ENCODE peak calls at places on chromosome 20, in five cellular contexts. One of them, this sample, is unnamed.

GRCh38 chr20:63520594-63520938 is at the start of gene PPDPF:
- DNase-seq in OCI-LY7: peak; percentile 86
- DNase-seq in neuronal stem cell: no peak
- DNase-seq in hepatocyte: peak; percentile 95
- DNase-seq in SK-N-SH: peak; percentile 100
- DNase-seq in this sample: peak; percentile 91

GRCh38 chr20:11905460-11906150 is 12.1 kb upstream of the BTBD3 start:
- DNase-seq in OCI-LY7: no peak
- DNase-seq in neuronal stem cell: no peak
- DNase-seq in hepatocyte: peak; percentile 26
- DNase-seq in SK-N-SH: no peak
- DNase-seq in this sample: peak; percentile 3

GRCh38 chr20:8951136-8951535 is 117.8 kb upstream of the PLCB4 start:
- DNase-seq in OCI-LY7: no peak
- DNase-seq in neuronal stem cell: no peak
- DNase-seq in hepatocyte: no peak
- DNase-seq in SK-N-SH: no peak
- DNase-seq in this sample: no peak

GRCh38 chr20:5831539-5832237 is 81.5 kb downstream of the SHLD1 start:
- DNase-seq in OCI-LY7: no peak
- DNase-seq in neuronal stem cell: no peak
- DNase-seq in hepatocyte: no peak
- DNase-seq in SK-N-SH: no peak
- DNase-seq in this sample: no peak

GRCh38 chr20:52624270-52624669 is 347.9 kb upstream of the TSHZ2 start:
- DNase-seq in OCI-LY7: no peak
- DNase-seq in neuronal stem cell: peak; percentile 41
- DNase-seq in hepatocyte: no peak
- DNase-seq in SK-N-SH: no peak
- DNase-seq in this sample: no peak

GRCh38 chr20:44609511-44610312 is 27.3 kb downstream of the PKIG start:
- DNase-seq in OCI-LY7: peak; percentile 88
- DNase-seq in neuronal stem cell: peak; percentile 80
- DNase-seq in hepatocyte: peak; percentile 95
- DNase-seq in SK-N-SH: peak; percentile 87
- DNase-seq in this sample: peak; percentile 94

GRCh38 chr20:52892023-52892422 is 80.1 kb upstream of the TSHZ2 start:
- DNase-seq in OCI-LY7: no peak
- DNase-seq in neuronal stem cell: no peak
- DNase-seq in hepatocyte: no peak
- DNase-seq in SK-N-SH: no peak
- DNase-seq in this sample: no peak

GRCh38 chr20:41436679-41437078 is 70.1 kb upstream of the EMILIN3 start:
- DNase-seq in OCI-LY7: no peak
- DNase-seq in neuronal stem cell: no peak
- DNase-seq in hepatocyte: no peak
- DNase-seq in SK-N-SH: no peak
- DNase-seq in this sample: peak; percentile 49

GRCh38 chr20:38386852-38387251 is 40.6 kb downstream of the LBP start:
- DNase-seq in OCI-LY7: no peak
- DNase-seq in neuronal stem cell: no peak
- DNase-seq in hepatocyte: no peak
- DNase-seq in SK-N-SH: no peak
- DNase-seq in this sample: no peak

GRCh38 chr20:47600967-47601547 is 99.4 kb downstream of the NCOA3 start:
- DNase-seq in OCI-LY7: no peak
- DNase-seq in neuronal stem cell: no peak
- DNase-seq in hepatocyte: no peak
- DNase-seq in SK-N-SH: no peak
- DNase-seq in this sample: no peak

GRCh38 chr20:16098890-16099639 is 474.2 kb downstream of the KIF16B start:
- DNase-seq in OCI-LY7: no peak
- DNase-seq in neuronal stem cell: no peak
- DNase-seq in hepatocyte: no peak
- DNase-seq in SK-N-SH: no peak
- DNase-seq in this sample: no peak

GRCh38 chr20:840858-841567 is 7.5 kb downstream of the FAM110A start:
- DNase-seq in OCI-LY7: peak; percentile 33
- DNase-seq in neuronal stem cell: no peak
- DNase-seq in hepatocyte: peak; percentile 65
- DNase-seq in SK-N-SH: no peak
- DNase-seq in this sample: peak; percentile 46

GRCh38 chr20:58483470-58483869 is 31.7 kb downstream of the APCDD1L start:
- DNase-seq in OCI-LY7: no peak
- DNase-seq in neuronal stem cell: no peak
- DNase-seq in hepatocyte: no peak
- DNase-seq in SK-N-SH: no peak
- DNase-seq in this sample: no peak

GRCh38 chr20:36175016-36175415 is 20.5 kb downstream of the EPB41L1 start:
- DNase-seq in OCI-LY7: no peak
- DNase-seq in neuronal stem cell: no peak
- DNase-seq in hepatocyte: no peak
- DNase-seq in SK-N-SH: peak; percentile 47
- DNase-seq in this sample: peak; percentile 46

GRCh38 chr20:22003680-22004079 is 298.2 kb downstream of the PAX1 start:
- DNase-seq in OCI-LY7: no peak
- DNase-seq in neuronal stem cell: no peak
- DNase-seq in hepatocyte: no peak
- DNase-seq in SK-N-SH: no peak
- DNase-seq in this sample: no peak

GRCh38 chr20:37194616-37195015 is 15.3 kb upstream of the MROH8 start:
- DNase-seq in OCI-LY7: no peak
- DNase-seq in neuronal stem cell: no peak
- DNase-seq in hepatocyte: no peak
- DNase-seq in SK-N-SH: no peak
- DNase-seq in this sample: no peak

GRCh38 chr20:37193821-37194220 is 14.5 kb upstream of the MROH8 start:
- DNase-seq in OCI-LY7: no peak
- DNase-seq in neuronal stem cell: no peak
- DNase-seq in hepatocyte: no peak
- DNase-seq in SK-N-SH: no peak
- DNase-seq in this sample: no peak

GRCh38 chr20:37193226-37193625 is 13.9 kb upstream of the MROH8 start:
- DNase-seq in OCI-LY7: no peak
- DNase-seq in neuronal stem cell: no peak
- DNase-seq in hepatocyte: no peak
- DNase-seq in SK-N-SH: no peak
- DNase-seq in this sample: no peak

GRCh38 chr20:37190354-37190753 is 11.0 kb upstream of the MROH8 start:
- DNase-seq in OCI-LY7: no peak
- DNase-seq in neuronal stem cell: no peak
- DNase-seq in hepatocyte: no peak
- DNase-seq in SK-N-SH: no peak
- DNase-seq in this sample: no peak

DNA sequence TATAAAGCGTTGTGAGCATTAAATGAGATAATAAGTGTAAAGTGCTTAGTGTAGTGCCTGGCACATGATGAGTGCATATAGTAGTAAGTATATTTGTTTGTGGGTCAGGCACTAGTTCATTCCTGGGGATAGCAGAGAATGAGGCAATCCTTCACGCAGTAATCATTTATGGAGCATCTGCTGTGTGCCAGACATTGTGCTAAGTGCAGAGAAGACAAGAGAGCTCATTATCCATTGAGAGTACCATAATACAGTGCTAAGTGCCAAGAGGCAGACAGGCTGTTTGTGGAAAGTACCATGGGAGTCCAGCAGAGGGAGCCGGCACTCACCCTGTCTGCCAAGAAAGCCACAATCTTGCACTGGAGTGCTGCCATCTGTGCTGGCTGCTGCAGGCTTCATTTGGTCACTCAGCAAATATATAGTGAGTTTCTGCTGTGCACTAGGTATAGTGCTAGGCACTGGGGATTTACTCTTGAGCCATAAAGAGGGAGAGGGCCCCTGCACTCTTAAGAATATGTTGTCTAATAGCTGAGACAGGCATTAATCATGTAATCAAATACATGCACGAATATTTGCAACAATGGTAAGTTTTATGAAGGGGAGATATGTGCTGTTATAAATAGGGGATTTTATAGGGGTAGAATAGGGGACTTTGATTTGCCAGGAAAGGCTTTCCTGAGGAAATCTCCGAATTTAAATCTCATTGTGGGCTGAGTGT is 12.9 kb upstream of the MROH8 start:
- DNase-seq in OCI-LY7: peak; percentile 73
- DNase-seq in neuronal stem cell: peak; percentile 64
- DNase-seq in hepatocyte: peak; percentile 89
- DNase-seq in SK-N-SH: peak; percentile 78
- DNase-seq in this sample: peak; percentile 91
- H2AFZ ChIP-seq in OCI-LY7: no peak overlapping the region
- H2AFZ ChIP-seq in neuronal stem cell: no peak overlapping the region
- H2AFZ ChIP-seq in hepatocyte: no peak overlapping the region
- H2AFZ ChIP-seq in SK-N-SH: no peak overlapping the region
- H2AFZ ChIP-seq in this sample: no peak overlapping the region

GRCh38 chr20:4507288-4507719 is 214.4 kb upstream of the PRND start:
- DNase-seq in OCI-LY7: no peak
- DNase-seq in neuronal stem cell: no peak
- DNase-seq in hepatocyte: no peak
- DNase-seq in SK-N-SH: no peak
- DNase-seq in this sample: peak; percentile 86
- H3K4me3 ChIP-seq in OCI-LY7: no peak overlapping the region
- H3K4me3 ChIP-seq in neuronal stem cell: no peak overlapping the region
- H3K4me3 ChIP-seq in hepatocyte: no peak overlapping the region
- H3K4me3 ChIP-seq in SK-N-SH: no peak overlapping the region
- H3K4me3 ChIP-seq in this sample: no peak overlapping the region

DNA sequence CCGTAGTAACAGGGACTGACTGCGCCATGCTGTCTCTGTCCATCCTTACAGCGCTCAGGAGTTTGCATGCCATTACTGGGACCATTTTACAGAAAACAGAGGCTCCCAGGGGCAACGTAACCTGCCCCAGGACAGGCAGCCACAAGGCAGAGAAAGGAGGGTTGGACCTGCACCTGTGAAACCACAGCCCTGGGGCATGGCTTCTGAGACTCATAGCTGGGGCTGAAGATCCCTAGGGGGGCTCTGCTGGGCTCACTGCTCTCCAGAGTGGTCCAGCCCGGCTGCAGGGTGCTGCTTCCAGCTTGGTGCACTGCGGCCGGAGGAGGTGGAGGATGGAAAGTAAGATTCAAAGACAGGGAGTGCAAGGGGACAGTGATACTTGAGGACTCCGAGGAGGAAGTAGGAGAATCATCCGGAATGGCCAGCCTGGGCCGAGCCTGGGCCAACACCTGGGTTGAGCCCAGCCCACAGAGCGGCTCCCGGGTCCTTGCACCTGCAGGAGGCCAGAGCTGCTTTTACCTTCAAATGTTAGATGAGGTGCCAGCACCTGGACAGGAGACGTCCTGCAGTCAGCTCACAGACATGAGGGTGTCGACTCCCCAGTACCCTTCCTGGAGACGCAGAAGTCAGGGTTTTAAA is 183.2 kb downstream of the CDH4 start:
- DNase-seq in OCI-LY7: no peak
- DNase-seq in neuronal stem cell: no peak
- DNase-seq in hepatocyte: no peak
- DNase-seq in SK-N-SH: no peak
- DNase-seq in this sample: no peak
- H3K4me2 ChIP-seq in OCI-LY7: no peak overlapping the region
- H3K4me2 ChIP-seq in neuronal stem cell: no peak overlapping the region
- H3K4me2 ChIP-seq in hepatocyte: no peak overlapping the region
- H3K4me2 ChIP-seq in SK-N-SH: no peak overlapping the region
- H3K4me2 ChIP-seq in this sample: no peak overlapping the region

DNA sequence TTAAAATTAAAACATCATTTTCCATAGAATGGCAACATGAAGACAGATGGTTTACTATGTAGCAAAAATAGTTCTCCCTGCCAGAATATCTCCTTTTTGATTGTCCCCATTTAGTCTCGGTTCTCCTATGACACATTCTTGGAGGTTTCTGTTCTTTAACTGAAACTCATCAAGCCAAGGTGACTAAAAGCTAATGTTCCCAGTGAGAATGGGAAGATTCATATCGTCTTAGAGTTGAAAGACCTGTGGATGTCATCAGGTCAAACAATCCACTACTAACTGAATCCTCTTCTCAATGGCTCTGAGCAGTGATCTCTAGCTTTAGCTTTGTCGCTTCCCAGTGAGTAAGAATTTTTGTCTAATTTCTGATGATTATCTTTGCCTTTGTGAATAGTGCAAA is 1.3 kb upstream of the DOK5 start:
- DNase-seq in OCI-LY7: no peak
- DNase-seq in neuronal stem cell: no peak
- DNase-seq in hepatocyte: no peak
- DNase-seq in SK-N-SH: no peak
- DNase-seq in this sample: no peak
- H2AFZ ChIP-seq in OCI-LY7: no peak overlapping the region
- H2AFZ ChIP-seq in neuronal stem cell: no peak overlapping the region
- H2AFZ ChIP-seq in hepatocyte: no peak overlapping the region
- H2AFZ ChIP-seq in SK-N-SH: no peak overlapping the region
- H2AFZ ChIP-seq in this sample: no peak overlapping the region

GRCh38 chr20:62301773-62302340 is 940 bp upstream of the ADRM1 start:
- DNase-seq in OCI-LY7: peak; percentile 94
- DNase-seq in neuronal stem cell: peak; percentile 88
- DNase-seq in hepatocyte: peak; percentile 96
- DNase-seq in SK-N-SH: peak; percentile 92
- DNase-seq in this sample: peak; percentile 99
- H3K4me3 ChIP-seq in OCI-LY7: peak overlapping the region; percentile 100
- H3K4me3 ChIP-seq in neuronal stem cell: no peak overlapping the region
- H3K4me3 ChIP-seq in hepatocyte: peak overlapping the region; percentile 45
- H3K4me3 ChIP-seq in SK-N-SH: peak overlapping the region; percentile 96
- H3K4me3 ChIP-seq in this sample: peak overlapping the region; percentile 76

GRCh38 chr20:32626407-32626806 is 41.3 kb upstream of the NOL4L start:
- DNase-seq in OCI-LY7: no peak
- DNase-seq in neuronal stem cell: no peak
- DNase-seq in hepatocyte: no peak
- DNase-seq in SK-N-SH: no peak
- DNase-seq in this sample: no peak
- H3K4me2 ChIP-seq in OCI-LY7: no peak overlapping the region
- H3K4me2 ChIP-seq in neuronal stem cell: no peak overlapping the region
- H3K4me2 ChIP-seq in hepatocyte: no peak overlapping the region
- H3K4me2 ChIP-seq in SK-N-SH: no peak overlapping the region
- H3K4me2 ChIP-seq in this sample: no peak overlapping the region

DNA sequence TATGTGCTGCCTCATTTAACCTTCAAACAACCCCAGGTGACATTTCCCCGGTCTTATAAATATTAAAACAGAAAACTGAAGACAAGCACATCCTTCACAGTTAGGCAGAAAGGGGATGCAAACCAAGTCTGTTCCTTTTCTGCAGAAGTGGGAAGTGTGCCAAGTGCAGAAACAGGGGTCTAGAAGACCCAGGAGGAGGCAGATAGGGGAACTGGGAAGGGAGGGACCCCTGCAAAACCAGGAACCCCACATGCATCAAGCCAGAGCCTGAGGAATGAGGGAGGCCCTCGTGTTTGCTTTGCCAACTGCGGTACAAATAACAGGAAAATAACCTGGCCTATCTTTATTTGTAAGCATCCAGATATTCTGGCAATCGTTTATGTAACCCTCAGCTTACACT is 17.0 kb upstream of the CST3 start:
- DNase-seq in OCI-LY7: no peak
- DNase-seq in neuronal stem cell: no peak
- DNase-seq in hepatocyte: no peak
- DNase-seq in SK-N-SH: no peak
- DNase-seq in this sample: no peak
- H2AFZ ChIP-seq in OCI-LY7: no peak overlapping the region
- H2AFZ ChIP-seq in neuronal stem cell: no peak overlapping the region
- H2AFZ ChIP-seq in hepatocyte: no peak overlapping the region
- H2AFZ ChIP-seq in SK-N-SH: no peak overlapping the region
- H2AFZ ChIP-seq in this sample: peak overlapping the region; percentile 71

DNA sequence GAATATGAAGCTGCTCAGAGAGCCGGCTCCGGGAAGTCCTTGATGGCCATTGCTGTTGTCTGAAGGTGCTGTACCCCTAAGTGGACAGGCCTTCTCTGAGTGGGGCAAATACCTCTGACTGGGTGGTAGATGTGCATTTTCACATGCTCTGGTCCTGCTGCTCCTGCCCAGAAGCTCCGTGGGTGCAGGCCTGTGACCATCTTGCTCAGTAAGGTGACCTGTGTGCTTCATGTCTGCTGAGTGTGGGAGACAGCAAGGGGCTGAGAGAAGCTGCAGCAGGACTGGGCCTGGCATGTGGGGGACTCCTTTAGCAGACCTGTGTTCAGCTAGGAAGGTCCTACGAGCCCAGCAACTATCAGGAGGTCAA is 5.0 kb downstream of the SPATA2 start:
- DNase-seq in OCI-LY7: no peak
- DNase-seq in neuronal stem cell: no peak
- DNase-seq in hepatocyte: no peak
- DNase-seq in SK-N-SH: no peak
- DNase-seq in this sample: no peak
- H3K4me3 ChIP-seq in OCI-LY7: no peak overlapping the region
- H3K4me3 ChIP-seq in neuronal stem cell: no peak overlapping the region
- H3K4me3 ChIP-seq in hepatocyte: no peak overlapping the region
- H3K4me3 ChIP-seq in SK-N-SH: no peak overlapping the region
- H3K4me3 ChIP-seq in this sample: no peak overlapping the region